ENCODE peak calls at places on chromosomes 13 and 19, in nine cellular contexts. A is activated T-cell treated with anti-CD3 and anti-CD28 coated beads for 24 hours; Z is NCI-H1092 treated with DMSO at 0.1 percent for 48 hours; B is thoracic aorta; C is activated T-helper 2 cell treated with anti-CD3 and anti-CD28 coated beads, Interferon-gamma antibody, Interleukin-2, Interleukin-4, amounts not matched to agents 10 μg/mL and 5 μg/mL and 100 μg/mL, durations not matched to agents 14 hours and 24 hours and 36 hours; Q is transverse colon; N is Jurkat, Clone E6-1; J is germinal center; F is choroid plexus epithelial cell. K is an unnamed sample.

GRCh38 chr19:41265376-41266153 is 1.4 kb downstream of the HNRNPUL1 start:
- DNase-seq in A (peak; percentile 1), Z (no peak), B (no peak), C (no peak), Q (peak; percentile 24), N (no peak), J (no peak), F (peak; percentile 41), K (no peak)

GRCh38 chr13:97122381-97122996 is 99.6 kb upstream of the MBNL2 start:
- DNase-seq in A (no peak), Z (no peak), B (no peak), C (no peak), Q (no peak), N (no peak), J (no peak), F (peak; percentile 80), K (no peak)

GRCh38 chr19:3365447-3366103 is 808 bp upstream of the NFIC start:
- DNase-seq in A (no peak), Z (peak; percentile 14), B (no peak), C (no peak), Q (peak; percentile 66), N (no peak), J (no peak), F (peak; percentile 73), K (no peak)

GRCh38 chr19:1364070-1364719 is 19.5 kb upstream of the NDUFS7 start:
- DNase-seq in A (no peak), Z (no peak), B (no peak), C (no peak), Q (no peak), N (peak; percentile 32), J (peak; percentile 29), F (peak; percentile 63), K (no peak)

GRCh38 chr19:11617207-11618062 is 20.2 kb downstream of the ZNF627 start:
- DNase-seq in A (no peak), Z (no peak), B (no peak), C (no peak), Q (no peak), N (no peak), J (no peak), F (no peak), K (no peak)

GRCh38 chr13:112619730-112620639 is 32.0 kb upstream of the TUBGCP3 start:
- DNase-seq in A (no peak), Z (peak; percentile 99), B (no peak), C (no peak), Q (no peak), N (peak; percentile 10), J (no peak), F (peak; percentile 22), K (peak; percentile 71)

GRCh38 chr19:7125221-7125620 is 55.7 kb downstream of the ZNF557 start:
- DNase-seq in A (no peak), Z (no peak), B (no peak), C (no peak), Q (no peak), N (no peak), J (no peak), F (no peak), K (no peak)

GRCh38 chr13:103931396-103931795 is 865.2 kb upstream of the SLC10A2 start:
- DNase-seq in A (no peak), Z (no peak), B (no peak), C (no peak), Q (no peak), N (no peak), J (no peak), F (no peak), K (no peak)

GRCh38 chr19:41958367-41959055 is 610 bp downstream of the RABAC1 start:
- DNase-seq in A (peak; percentile 75), Z (peak; percentile 30), B (peak; percentile 59), C (peak; percentile 85), Q (peak; percentile 96), N (peak; percentile 37), J (peak; percentile 87), F (peak; percentile 82), K (peak; percentile 80)

GRCh38 chr19:57406516-57407123 is 4.3 kb upstream of the ZNF17 start:
- DNase-seq in A (peak; percentile 63), Z (peak; percentile 51), B (no peak), C (peak; percentile 48), Q (peak; percentile 54), N (peak; percentile 69), J (peak; percentile 85), F (peak; percentile 61), K (peak; percentile 84)

GRCh38 chr19:45123440-45123850 is 30.5 kb downstream of the PPP1R37 start:
- DNase-seq in A (no peak), Z (no peak), B (no peak), C (no peak), Q (no peak), N (no peak), J (no peak), F (peak; percentile 13), K (no peak)

GRCh38 chr13:114167445-114167844 is 11.6 kb upstream of the CFAP97D2 start:
- DNase-seq in A (no peak), Z (no peak), B (no peak), C (no peak), Q (no peak), N (no peak), J (no peak), F (no peak), K (no peak)